ENCODE peak calls at places on chromosomes 11 and 22, in six cellular contexts. W is H7, K is breast epithelium, G is ascending aorta, O is fibroblast of the aortic adventitia, B is mammary epithelial cell. Q is an unnamed sample.

GRCh38 chr22:43398246-43398645 is 13.6 kb upstream of the MPPED1 start:
- DNase-seq in W (peak; percentile 57), O (no peak), G (no peak), K (no peak), B (no peak), Q (no peak)

GRCh38 chr11:66727883-66728759 is 895 bp downstream of the SPTBN2 start:
- DNase-seq in O (no peak), W (peak; percentile 94), G (no peak), B (no peak), K (no peak), Q (no peak)

GRCh38 chr11:77411238-77411637 is 62.7 kb downstream of the PAK1 start:
- DNase-seq in G (no peak), K (no peak), W (no peak), B (peak; percentile 20), O (peak; percentile 33), Q (no peak)

GRCh38 chr11:109939176-109939810 is 153.9 kb upstream of the ZC3H12C start:
- DNase-seq in G (no peak), B (peak; percentile 68), O (peak; percentile 89), W (peak; percentile 27), K (no peak), Q (peak; percentile 33)

GRCh38 chr22:18952022-18952421 is 15.9 kb upstream of the PRODH start:
- DNase-seq in W (peak; percentile 33), K (no peak), O (no peak), B (no peak), G (peak; percentile 52), Q (no peak)

GRCh38 chr22:43262990-43263644 is 76.2 kb upstream of the TTLL12 start:
- DNase-seq in K (no peak), W (no peak), B (no peak), G (no peak), O (no peak), Q (no peak)

GRCh38 chr22:49464024-49464423 is 363.6 kb downstream of the BRD1 start:
- DNase-seq in K (no peak), G (no peak), O (no peak), W (no peak), B (no peak), Q (no peak)

GRCh38 chr11:26231252-26231661 is 100.7 kb upstream of the ANO3 start:
- DNase-seq in G (no peak), B (peak; percentile 94), W (no peak), K (no peak), O (peak; percentile 97), Q (no peak)

GRCh38 chr11:113114452-113115027 is 153.3 kb downstream of the NCAM1 start:
- DNase-seq in W (peak; percentile 41), O (peak; percentile 61), G (peak; percentile 79), B (peak; percentile 49), K (peak; percentile 39), Q (no peak)

GRCh38 chr11:13956988-13957387 is 5.5 kb upstream of the SPON1 start:
- DNase-seq in G (no peak), O (no peak), W (no peak), K (no peak), B (no peak), Q (no peak)

GRCh38 chr11:123544631-123545375 is 109.6 kb downstream of the SCN3B start:
- DNase-seq in G (no peak), W (no peak), K (no peak), B (no peak), O (no peak), Q (no peak)

GRCh38 chr22:50310949-50311444 is 3.6 kb upstream of the PLXNB2 start:
- DNase-seq in W (no peak), B (no peak), G (no peak), O (no peak), K (no peak), Q (no peak)

GRCh38 chr22:46127556-46127955 is 22.8 kb upstream of the PPARA start:
- DNase-seq in B (no peak), W (no peak), G (no peak), K (no peak), O (no peak), Q (no peak)

GRCh38 chr22:49931863-49932262 is 13.4 kb downstream of the CRELD2 start:
- DNase-seq in O (no peak), G (no peak), B (no peak), W (no peak), K (no peak), Q (no peak)

GRCh38 chr11:64251986-64252837 is 882 bp downstream of the PLCB3 start:
- DNase-seq in B (peak; percentile 69), G (no peak), K (no peak), W (peak; percentile 95), O (no peak), Q (no peak)

GRCh38 chr11:829116-829945 is 1.6 kb downstream of the CRACR2B start:
- DNase-seq in B (no peak), W (peak; percentile 83), G (no peak), O (no peak), K (no peak), Q (no peak)

DNA sequence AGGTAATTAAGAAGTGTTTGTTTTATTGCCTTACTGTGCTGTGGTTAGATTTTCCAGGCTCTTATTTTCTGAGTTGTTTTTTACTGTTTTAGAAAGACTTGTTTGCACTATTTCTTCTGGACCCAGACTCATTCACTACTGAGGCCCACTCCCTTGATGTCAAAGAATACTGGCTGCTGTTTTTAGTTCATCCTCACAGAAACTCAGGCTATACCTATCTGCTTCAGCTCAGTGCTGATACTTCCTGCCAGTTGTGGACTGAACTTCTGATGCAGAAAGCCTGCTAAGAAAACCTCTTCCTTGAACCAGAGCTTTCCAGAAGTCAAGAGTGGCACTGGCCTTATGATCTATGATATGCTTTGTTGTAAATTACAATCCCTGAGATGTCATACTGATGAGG is 15.9 kb upstream of the PIK3IP1 start:
- DNase-seq in W (no peak), G (no peak), O (no peak), K (no peak), B (no peak), Q (no peak)
- H3K4me3 ChIP-seq in W (no peak overlapping the region), G (no peak overlapping the region), O (no peak overlapping the region), K (no peak overlapping the region), B (no peak overlapping the region), Q (no peak overlapping the region)

GRCh38 chr11:100512475-100512874 is 174.6 kb upstream of the ARHGAP42 start:
- DNase-seq in G (no peak), K (no peak), O (no peak), B (peak; percentile 86), W (no peak), Q (no peak)

GRCh38 chr11:100515087-100515486 is 172.0 kb upstream of the ARHGAP42 start:
- DNase-seq in B (peak; percentile 56), G (no peak), K (no peak), O (peak; percentile 8), W (peak; percentile 7), Q (no peak)
- H3K4me3 ChIP-seq in B (no peak overlapping the region), G (no peak overlapping the region), K (no peak overlapping the region), O (no peak overlapping the region), W (no peak overlapping the region), Q (no peak overlapping the region)

DNA sequence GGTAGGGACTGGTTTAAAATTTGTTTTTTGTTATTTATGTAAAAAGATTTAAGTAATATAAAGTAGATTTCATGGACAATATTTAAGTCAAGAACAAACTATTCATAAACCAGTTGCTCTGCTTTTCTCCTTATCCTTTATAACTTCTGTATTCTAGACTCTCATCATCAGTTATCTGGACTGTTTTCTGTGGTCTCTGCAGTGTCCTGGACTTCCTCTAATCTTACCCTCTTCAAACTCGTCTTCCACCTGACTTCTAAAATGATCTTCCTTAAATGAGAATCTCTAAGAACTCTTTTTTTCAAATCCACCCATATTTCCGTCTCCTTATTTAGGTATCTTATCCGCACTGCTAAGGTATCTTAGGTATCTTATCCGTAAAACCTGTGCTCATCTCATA is 8.1 kb downstream of the RRM1 start:
- DNase-seq in O (no peak), G (no peak), B (no peak), W (no peak), K (no peak), Q (no peak)
- H3K4me3 ChIP-seq in O (no peak overlapping the region), G (no peak overlapping the region), B (no peak overlapping the region), W (no peak overlapping the region), K (no peak overlapping the region), Q (no peak overlapping the region)

GRCh38 chr11:116500833-116501622 is 271.8 kb downstream of the BUD13 start:
- DNase-seq in B (no peak), O (no peak), W (peak; percentile 85), K (no peak), G (no peak), Q (no peak)
- H3K4me3 ChIP-seq in B (no peak overlapping the region), O (no peak overlapping the region), W (peak overlapping the region; percentile 8), K (no peak overlapping the region), G (no peak overlapping the region), Q (no peak overlapping the region)

GRCh38 chr22:19984851-19985811 is 31.5 kb downstream of the ARVCF start:
- DNase-seq in B (no peak), O (no peak), G (no peak), W (no peak), K (no peak), Q (no peak)

GRCh38 chr22:19984201-19984753 is 32.3 kb downstream of the ARVCF start:
- DNase-seq in O (peak; percentile 68), K (no peak), B (peak; percentile 86), G (peak; percentile 93), W (no peak), Q (no peak)

GRCh38 chr22:19986410-19987341 is 29.9 kb downstream of the ARVCF start:
- DNase-seq in O (peak; percentile 56), W (peak; percentile 100), B (peak; percentile 72), G (peak; percentile 88), K (peak; percentile 66), Q (peak; percentile 62)

GRCh38 chr22:19987394-19988306 is 29.0 kb downstream of the ARVCF start:
- DNase-seq in G (no peak), B (no peak), K (no peak), W (no peak), O (no peak), Q (no peak)

DNA sequence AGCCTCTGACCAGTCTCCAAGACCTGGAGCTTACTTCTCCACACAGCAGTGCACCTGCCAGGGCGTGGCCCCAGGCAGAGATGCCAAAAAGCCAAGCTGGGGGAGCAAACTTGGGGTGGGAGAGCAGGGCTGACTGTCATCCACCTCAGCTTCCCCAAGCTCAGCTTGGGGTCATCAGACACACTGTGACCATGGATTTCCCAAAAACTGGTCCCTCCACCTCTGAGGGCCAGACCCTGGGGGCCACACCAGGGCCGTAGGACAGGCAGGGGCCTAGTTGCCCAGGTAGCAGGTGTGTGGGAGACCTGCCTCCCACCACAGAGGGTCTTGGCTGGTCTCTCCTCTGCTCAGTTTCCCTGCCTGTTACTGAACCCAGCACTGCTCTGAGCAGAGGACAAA is 30.6 kb downstream of the ARVCF start:
- DNase-seq in G (no peak), K (no peak), B (no peak), W (no peak), O (no peak), Q (no peak)
- H3K4me3 ChIP-seq in G (peak overlapping the region; percentile 70), K (peak overlapping the region; percentile 76), B (peak overlapping the region; percentile 79), W (peak overlapping the region; percentile 78), O (peak overlapping the region; percentile 80), Q (peak overlapping the region; percentile 71)

DNA sequence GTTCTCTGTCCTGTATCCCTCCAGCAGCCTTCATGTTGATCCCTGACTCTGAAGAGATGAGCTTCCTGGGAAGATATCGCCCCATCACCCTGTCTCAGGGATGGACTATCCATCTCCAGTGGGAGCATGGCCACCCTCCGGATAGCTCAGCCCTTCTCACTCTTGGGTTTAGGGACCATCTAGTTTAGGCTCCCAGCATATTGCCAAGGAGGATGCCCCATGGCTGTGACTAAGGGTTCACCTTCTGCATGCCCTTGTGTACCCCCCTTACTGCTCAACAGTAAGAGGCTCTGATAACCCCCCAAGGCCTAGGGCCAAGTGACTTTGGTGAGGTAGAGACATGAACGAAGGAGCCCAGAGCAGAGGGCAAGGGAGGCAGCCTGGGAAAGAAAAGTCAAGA is 1.3 kb downstream of the TMPRSS13 start:
- DNase-seq in W (no peak), B (no peak), K (no peak), O (no peak), G (no peak), Q (no peak)
- H3K4me3 ChIP-seq in W (no peak overlapping the region), B (no peak overlapping the region), K (peak overlapping the region; percentile 45), O (no peak overlapping the region), G (no peak overlapping the region), Q (no peak overlapping the region)

GRCh38 chr22:21665047-21665851 is 563 bp upstream of the PPIL2 start:
- DNase-seq in W (peak; percentile 47), K (no peak), G (no peak), O (no peak), B (no peak), Q (no peak)
- H3K4me3 ChIP-seq in W (peak overlapping the region; percentile 83), K (peak overlapping the region; percentile 84), G (peak overlapping the region; percentile 94), O (peak overlapping the region; percentile 88), B (peak overlapping the region; percentile 95), Q (peak overlapping the region; percentile 80)